ENCODE peak calls at places on chromosomes 12 and 14, in eight cellular contexts. I is K562; U is heart right ventricle; S is CD8-positive, alpha-beta memory T cell; Q is psoas muscle; L is SK-N-MC; V is lower lobe of right lung; C is HCT116. T is an unnamed sample.

GRCh38 chr12:47231456-47231855 is 151.7 kb upstream of the AMIGO2 start:
- DNase-seq in Q (no peak), V (no peak), U (no peak), C (no peak), S (no peak), I (no peak), L (no peak), T (no peak)

GRCh38 chr12:6765634-6766581 is at the start of gene PTMS:
- DNase-seq in I (peak), V (peak), U (peak), S (no peak), Q (peak), C (peak), L (peak), T (no peak)

GRCh38 chr12:124380793-124381453 is 86.0 kb downstream of the RFLNA start:
- DNase-seq in V (no peak), I (no peak), S (no peak), L (no peak), C (no peak), Q (no peak), U (no peak), T (no peak)

GRCh38 chr12:66312189-66312588 is 9.9 kb downstream of the HELB start:
- DNase-seq in U (no peak), I (no peak), L (no peak), S (no peak), V (no peak), C (no peak), Q (no peak), T (no peak)

GRCh38 chr12:9039397-9039977 is 50.1 kb downstream of the KLRG1 start:
- DNase-seq in V (no peak), C (peak), I (peak), U (no peak), Q (no peak), S (peak), L (no peak), T (peak)

GRCh38 chr14:99819514-99819913 is 26.3 kb downstream of the EML1 start:
- DNase-seq in Q (peak), S (no peak), C (no peak), U (no peak), L (no peak), V (no peak), I (no peak), T (no peak)

GRCh38 chr12:49296034-49296835 is 1.3 kb downstream of the PRPH start:
- DNase-seq in L (no peak), I (peak), V (peak), S (peak), U (no peak), C (no peak), Q (peak), T (peak)

GRCh38 chr12:54016051-54016450 is 7.3 kb downstream of the HOXC8 start:
- DNase-seq in V (no peak), L (no peak), S (no peak), Q (no peak), C (no peak), I (no peak), U (no peak), T (no peak)

GRCh38 chr12:49428652-49429549 is 61.6 kb downstream of the SPATS2 start:
- DNase-seq in S (no peak), L (no peak), V (no peak), I (peak), U (no peak), Q (no peak), C (peak), T (no peak)

GRCh38 chr12:12181516-12181915 is 85.3 kb downstream of the LRP6 start:
- DNase-seq in V (no peak), C (no peak), I (no peak), L (no peak), U (no peak), Q (no peak), S (no peak), T (no peak)

GRCh38 chr14:22163051-22163450 is 426.0 kb downstream of the DAD1 start:
- DNase-seq in C (no peak), I (no peak), Q (no peak), U (no peak), L (no peak), V (no peak), S (no peak), T (no peak)

GRCh38 chr14:30521899-30522736 is 36.8 kb upstream of the G2E3 start:
- DNase-seq in L (peak), C (peak), Q (no peak), S (peak), V (no peak), I (peak), U (no peak), T (peak)

GRCh38 chr14:33805593-33805992 is 145.3 kb downstream of the EGLN3 start:
- DNase-seq in S (no peak), I (no peak), L (no peak), V (no peak), C (no peak), U (no peak), Q (no peak), T (no peak)

GRCh38 chr14:42224053-42224888 is 617.6 kb downstream of the LRFN5 start:
- DNase-seq in L (peak), S (no peak), C (peak), V (no peak), U (peak), Q (peak), I (peak), T (no peak)

GRCh38 chr12:82996168-82996812 is 309.6 kb downstream of the TMTC2 start:
- DNase-seq in C (no peak), U (no peak), S (no peak), Q (no peak), V (no peak), L (no peak), I (no peak), T (no peak)

GRCh38 chr14:54829486-54830224 is 73.0 kb downstream of the GCH1 start:
- DNase-seq in I (no peak), Q (no peak), U (no peak), L (no peak), S (no peak), V (no peak), C (no peak), T (no peak)

GRCh38 chr14:83734431-83734830 is 1795.5 kb upstream of the FLRT2 start:
- DNase-seq in I (no peak), Q (no peak), V (no peak), U (no peak), S (no peak), C (no peak), L (no peak), T (no peak)

GRCh38 chr12:3207858-3208257 is 130.7 kb downstream of the TSPAN9 start:
- DNase-seq in I (peak), U (no peak), S (no peak), C (peak), L (no peak), V (no peak), Q (no peak), T (peak)

GRCh38 chr14:70257526-70257925 is 68.8 kb upstream of the SLC8A3 start:
- DNase-seq in L (no peak), V (no peak), Q (peak), S (no peak), I (peak), C (peak), U (no peak), T (no peak)

GRCh38 chr14:77409131-77409533 is 14.2 kb downstream of the NOXRED1 start:
- DNase-seq in U (no peak), C (peak), Q (no peak), S (no peak), I (no peak), V (no peak), L (no peak), T (no peak)

GRCh38 chr12:5027436-5027835 is 16.2 kb upstream of the KCNA5 start:
- DNase-seq in V (no peak), L (no peak), C (no peak), U (no peak), I (no peak), Q (no peak), S (no peak), T (no peak)

GRCh38 chr12:18141583-18141982 is 51.6 kb upstream of the RERGL start:
- DNase-seq in U (no peak), V (no peak), Q (no peak), I (no peak), C (no peak), S (no peak), L (no peak), T (no peak)

GRCh38 chr12:109999983-110000505 is 814 bp downstream of the ANKRD13A start:
- DNase-seq in U (no peak), V (peak), C (no peak), S (no peak), L (no peak), Q (no peak), I (no peak), T (no peak)

GRCh38 chr12:26642361-26642760 is 190.6 kb downstream of the ITPR2 start:
- DNase-seq in L (no peak), U (no peak), Q (no peak), S (no peak), V (no peak), C (no peak), I (no peak), T (no peak)

GRCh38 chr12:49352351-49352750 is 5.7 kb downstream of the DNAJC22 start:
- DNase-seq in S (no peak), U (no peak), C (no peak), Q (no peak), V (no peak), L (no peak), I (no peak), T (no peak)

GRCh38 chr14:102525213-102526143 is 15.9 kb upstream of the ANKRD9 start:
- DNase-seq in U (no peak), L (peak), I (no peak), Q (peak), V (no peak), C (peak), S (peak), T (peak)

GRCh38 chr12:20624718-20625117 is 70.4 kb upstream of the SLCO1C1 start:
- DNase-seq in L (no peak), Q (no peak), U (no peak), C (peak), I (no peak), S (no peak), V (no peak), T (no peak)

GRCh38 chr12:125203145-125203765 is 138.0 kb downstream of the AACS start:
- DNase-seq in I (peak), C (no peak), S (no peak), U (no peak), L (no peak), Q (no peak), V (no peak), T (no peak)

GRCh38 chr12:11543513-11544168 is 105.8 kb upstream of the ETV6 start:
- DNase-seq in U (no peak), I (no peak), Q (no peak), L (no peak), V (no peak), C (no peak), S (no peak), T (no peak)

GRCh38 chr12:121209221-121209620 is 708 bp upstream of the P2RX4 start:
- DNase-seq in U (no peak), I (no peak), L (no peak), S (no peak), V (no peak), C (no peak), Q (no peak), T (no peak)

GRCh38 chr12:6942331-6942665 is 1.3 kb upstream of the RNU7-1 start:
- DNase-seq in L (no peak), Q (peak), I (no peak), C (no peak), U (no peak), V (peak), S (no peak), T (no peak)

GRCh38 chr12:52132754-52133161 is 53.3 kb downstream of the SMIM41 start:
- DNase-seq in Q (no peak), V (no peak), C (no peak), S (no peak), U (no peak), L (no peak), I (no peak), T (no peak)

GRCh38 chr12:120213758-120214157 is 12.8 kb upstream of the RPLP0 start:
- DNase-seq in Q (no peak), V (no peak), U (no peak), L (no peak), I (no peak), S (no peak), C (no peak), T (no peak)

GRCh38 chr14:23346693-23347405 is 5.8 kb downstream of the SLC22A17 start:
- DNase-seq in S (no peak), I (no peak), V (no peak), U (no peak), Q (no peak), C (no peak), L (no peak), T (no peak)

GRCh38 chr12:82473111-82473754 is 114.9 kb downstream of the METTL25 start:
- DNase-seq in U (no peak), I (no peak), V (no peak), Q (no peak), L (no peak), C (no peak), S (no peak), T (no peak)

GRCh38 chr12:12007001-12007712 is 63.6 kb upstream of the BCL2L14 start:
- DNase-seq in C (no peak), V (no peak), U (no peak), S (no peak), I (no peak), L (no peak), Q (no peak), T (no peak)

GRCh38 chr12:126807312-126807711 is 1459.7 kb upstream of the TMEM132C start:
- DNase-seq in V (no peak), C (no peak), L (no peak), U (no peak), S (no peak), Q (no peak), I (no peak), T (no peak)

DNA sequence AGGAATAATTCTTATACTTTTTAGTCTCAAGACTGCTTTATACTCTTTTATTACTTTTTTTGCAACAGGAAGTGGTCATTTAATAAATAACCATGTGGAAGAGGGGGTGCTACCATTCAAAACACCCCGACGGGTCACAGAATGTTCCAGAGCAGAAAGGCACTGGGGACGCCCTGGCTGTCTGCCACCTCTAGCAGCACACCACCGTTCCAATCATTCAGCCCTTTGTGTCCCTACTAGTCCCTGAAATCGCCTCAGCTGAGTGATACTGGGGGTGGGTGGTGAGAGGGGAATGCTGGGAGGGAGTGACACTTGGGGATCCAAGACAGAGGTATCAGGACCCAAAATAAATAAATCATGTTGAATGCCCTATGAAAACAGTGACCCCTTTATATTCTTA is 52.4 kb downstream of the MON2 start:
- DNase-seq in Q (no peak), C (no peak), I (no peak), L (no peak), V (no peak), U (no peak), S (no peak), T (no peak)
- H3K27ac ChIP-seq in Q (no peak), C (no peak), I (no peak), L (no peak), V (no peak), U (peak), S (no peak), T (no peak)

GRCh38 chr12:69440016-69440415 is 30.2 kb upstream of the FRS2 start:
- DNase-seq in V (no peak), Q (no peak), C (no peak), U (no peak), L (no peak), S (no peak), I (no peak), T (no peak)

GRCh38 chr12:69440886-69441285 is 29.3 kb upstream of the FRS2 start:
- DNase-seq in S (no peak), L (no peak), Q (no peak), C (no peak), U (no peak), V (no peak), I (no peak), T (no peak)

GRCh38 chr12:69438539-69438938 is 31.6 kb upstream of the FRS2 start:
- DNase-seq in V (no peak), U (no peak), C (no peak), I (no peak), Q (no peak), S (no peak), L (no peak), T (no peak)

GRCh38 chr12:69443916-69444315 is 26.3 kb upstream of the FRS2 start:
- DNase-seq in V (no peak), Q (no peak), I (no peak), L (no peak), U (no peak), S (no peak), C (no peak), T (no peak)

GRCh38 chr12:69442894-69443293 is 27.3 kb upstream of the FRS2 start:
- DNase-seq in L (no peak), I (no peak), C (no peak), Q (no peak), U (no peak), V (no peak), S (no peak), T (no peak)
- H3K27ac ChIP-seq in L (no peak), I (no peak), C (no peak), Q (no peak), U (no peak), V (no peak), S (no peak), T (no peak)

DNA sequence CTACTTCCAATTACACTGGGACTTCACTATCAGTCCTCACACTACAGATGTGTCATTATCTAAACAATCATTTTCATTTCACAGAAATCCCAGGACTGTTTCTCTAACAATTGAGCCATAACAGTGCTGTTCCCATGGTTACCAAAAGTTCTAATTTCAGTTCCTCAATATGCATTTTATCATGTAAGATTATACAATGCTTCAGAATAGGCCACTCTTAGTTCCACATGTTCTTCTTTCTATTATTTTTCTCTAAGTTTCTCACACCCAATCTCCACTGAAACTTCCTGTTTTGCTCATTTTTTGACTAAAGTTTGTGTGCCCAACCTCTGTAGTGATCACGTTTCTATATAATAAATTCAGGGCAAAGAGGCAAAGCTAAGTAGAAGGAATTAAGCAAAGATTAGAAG is 185.8 kb downstream of the DUSP6 start:
- DNase-seq in U (peak), Q (no peak), C (no peak), V (no peak), I (no peak), S (no peak), L (no peak), T (peak)
- H3K27ac ChIP-seq in U (peak), Q (no peak), C (no peak), V (peak), I (no peak), S (no peak), L (no peak), T (peak)

DNA sequence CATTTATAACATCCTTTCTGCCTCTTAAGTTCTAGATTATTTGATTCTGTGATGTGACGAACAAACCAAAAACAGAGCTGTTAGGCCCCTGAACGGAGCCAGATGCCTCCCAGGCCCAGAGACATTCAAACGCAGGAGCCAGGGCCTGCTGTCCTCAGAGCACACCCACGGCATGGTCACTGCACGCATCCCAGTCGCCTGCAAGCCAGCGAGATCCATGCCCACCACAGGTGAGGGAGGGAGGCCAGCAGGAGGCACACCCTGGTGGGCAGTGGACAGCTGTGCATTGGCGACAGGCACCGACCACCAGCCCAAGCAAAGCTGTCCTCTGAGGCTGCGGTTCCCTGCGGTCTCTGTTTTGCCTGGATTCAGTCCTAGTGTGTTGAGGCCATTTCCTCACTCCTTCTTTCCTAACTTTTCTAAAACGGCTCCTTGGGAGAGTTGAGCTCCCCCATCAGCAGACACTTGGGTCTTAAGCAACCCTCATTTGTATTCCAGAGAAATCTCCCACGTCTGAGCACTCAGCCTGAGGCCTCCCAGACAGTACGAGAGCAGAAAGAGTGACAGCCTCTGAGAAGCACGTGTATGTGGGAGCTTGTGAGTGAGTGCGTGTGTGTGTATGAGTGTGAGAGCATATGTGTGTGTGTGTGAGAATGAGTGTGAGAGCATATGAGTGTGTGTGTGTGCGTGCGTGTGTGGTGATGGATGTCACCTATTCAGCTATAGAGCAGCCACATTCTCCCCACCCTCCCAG is 81.2 kb downstream of the CHGA start:
- DNase-seq in U (no peak), I (no peak), L (no peak), S (no peak), Q (no peak), C (no peak), V (no peak), T (no peak)
- H3K27ac ChIP-seq in U (no peak), I (no peak), L (peak), S (no peak), Q (no peak), C (no peak), V (no peak), T (no peak)

DNA sequence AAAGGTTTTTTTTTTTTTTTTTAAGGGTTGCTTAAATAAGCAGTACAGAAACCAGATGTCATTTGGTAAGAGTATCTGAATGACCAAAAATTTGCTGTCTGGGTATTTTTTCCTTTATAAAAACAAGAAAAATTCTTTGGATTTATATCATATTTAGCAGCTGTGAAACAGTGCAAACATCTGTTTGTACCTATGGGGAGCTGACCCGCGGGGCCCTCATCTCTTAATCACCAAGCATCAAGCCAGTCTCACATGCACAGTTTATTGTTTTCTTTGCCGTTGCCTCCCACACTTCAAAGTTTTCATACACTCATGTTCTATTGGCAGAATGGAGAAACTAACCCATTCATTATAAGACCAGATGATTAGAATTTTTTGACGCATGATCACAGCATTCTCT is 142.3 kb downstream of the BMP4 start:
- DNase-seq in S (no peak), L (no peak), V (no peak), I (no peak), Q (no peak), U (no peak), C (no peak), T (no peak)
- H3K27ac ChIP-seq in S (no peak), L (no peak), V (no peak), I (no peak), Q (no peak), U (no peak), C (no peak), T (no peak)

T was measured in CD4-positive, CD25-positive, alpha-beta regulatory T cell.